ENCODE peak calls at places on chromosomes 11 and 22, in four cellular contexts. A, F, W and I are unnamed samples.

GRCh38 chr11:59758638-59759037 is 3.5 kb downstream of the STX3 start:
- ATAC-seq in A (no peak), F (no peak), W (no peak), I (no peak)

GRCh38 chr22:45091254-45091854 is 72.4 kb upstream of the NUP50 start:
- ATAC-seq in F (no peak), A (no peak), W (no peak), I (no peak)

GRCh38 chr22:27207907-27208306 is 550.5 kb downstream of the MIAT start:
- ATAC-seq in W (no peak), F (no peak), A (peak), I (peak)

GRCh38 chr11:60477035-60477445 is 15.5 kb upstream of the MS4A12 start:
- ATAC-seq in W (no peak), F (no peak), A (no peak), I (no peak)

GRCh38 chr11:131537729-131538128 is 167.3 kb downstream of the NTM start:
- ATAC-seq in A (no peak), W (no peak), F (no peak), I (no peak)

GRCh38 chr22:21047035-21047661 is 1.4 kb downstream of the LRRC74B start:
- ATAC-seq in A (no peak), W (no peak), F (no peak), I (no peak)

GRCh38 chr11:17655682-17656081 is 63.7 kb upstream of the MYOD1 start:
- ATAC-seq in A (no peak), F (no peak), W (no peak), I (no peak)

GRCh38 chr22:24536089-24536488 is 18.8 kb downstream of the GUCD1 start:
- ATAC-seq in A (no peak), W (peak), F (peak), I (no peak)

GRCh38 chr11:405976-406795 is 8.6 kb downstream of the SIGIRR start:
- ATAC-seq in F (peak), A (no peak), W (no peak), I (no peak)

GRCh38 chr11:57103899-57104605 is 77.7 kb upstream of the LRRC55 start:
- ATAC-seq in F (no peak), A (no peak), W (no peak), I (no peak)

GRCh38 chr11:125404136-125404810 is 91.8 kb downstream of the FEZ1 start:
- ATAC-seq in F (no peak), W (peak), A (no peak), I (no peak)

GRCh38 chr11:18729426-18729825 is 3.4 kb upstream of the IGSF22 start:
- ATAC-seq in W (no peak), A (no peak), F (no peak), I (no peak)

GRCh38 chr11:104916442-104916841 is 18.2 kb upstream of the CASP12 start:
- ATAC-seq in W (no peak), F (no peak), A (no peak), I (no peak)

GRCh38 chr22:24977370-24978230 is 25.1 kb downstream of the KIAA1671 start:
- ATAC-seq in A (peak), F (peak), W (no peak), I (peak)

GRCh38 chr11:3796796-3797328 is 492 bp downstream of the NUP98 start:
- ATAC-seq in A (peak), F (peak), W (peak), I (peak)

GRCh38 chr11:92449222-92449621 is 224.6 kb downstream of the FAT3 start:
- ATAC-seq in F (no peak), A (no peak), W (no peak), I (no peak)

GRCh38 chr11:35304393-35304790 is 115.0 kb downstream of the SLC1A2 start:
- ATAC-seq in F (peak), A (no peak), W (peak), I (no peak)

GRCh38 chr11:72239849-72240460 is 4.0 kb downstream of the PHOX2A start:
- ATAC-seq in W (peak), F (peak), A (peak), I (peak)

GRCh38 chr11:121514401-121514981 is 61.7 kb upstream of the SORL1-AS1 start:
- ATAC-seq in A (peak), W (no peak), F (no peak), I (no peak)

GRCh38 chr11:64247729-64248531 is 1.2 kb upstream of the PPP1R14B start:
- ATAC-seq in W (no peak), A (no peak), F (no peak), I (no peak)

GRCh38 chr11:92329644-92330043 is 105.0 kb downstream of the FAT3 start:
- ATAC-seq in F (no peak), W (no peak), A (peak), I (no peak)

GRCh38 chr11:17024924-17025323 is 10.7 kb upstream of the PLEKHA7 start:
- ATAC-seq in F (no peak), A (no peak), W (no peak), I (no peak)

GRCh38 chr11:61904539-61905048 is 12.8 kb downstream of the RAB3IL1 start:
- ATAC-seq in F (peak), W (peak), A (peak), I (no peak)

GRCh38 chr22:39778055-39778454 is 115.5 kb downstream of the ENTHD1 start:
- ATAC-seq in W (no peak), A (no peak), F (no peak), I (no peak)

GRCh38 chr11:15153231-15153630 is 38.5 kb downstream of the INSC start:
- ATAC-seq in F (no peak), A (no peak), W (no peak), I (no peak)

GRCh38 chr11:13135385-13136271 is 126.5 kb downstream of the RASSF10 start:
- ATAC-seq in W (no peak), A (no peak), F (no peak), I (no peak)

GRCh38 chr22:41596776-41597634 is 7.4 kb upstream of the PMM1 start:
- ATAC-seq in F (peak), A (peak), W (peak), I (peak)

GRCh38 chr11:130088909-130089668 is 19.4 kb downstream of the APLP2 start:
- ATAC-seq in A (peak), F (no peak), W (no peak), I (no peak)

GRCh38 chr11:6219359-6219758 is 14.0 kb downstream of the C11orf42 start:
- ATAC-seq in W (no peak), A (peak), F (no peak), I (peak)

GRCh38 chr11:107183963-107184362 is 165.7 kb upstream of the GUCY1A2 start:
- ATAC-seq in W (no peak), F (no peak), A (no peak), I (no peak)

GRCh38 chr11:128686045-128686741 is 7.7 kb upstream of the FLI1 start:
- ATAC-seq in F (no peak), A (no peak), W (no peak), I (no peak)

DNA sequence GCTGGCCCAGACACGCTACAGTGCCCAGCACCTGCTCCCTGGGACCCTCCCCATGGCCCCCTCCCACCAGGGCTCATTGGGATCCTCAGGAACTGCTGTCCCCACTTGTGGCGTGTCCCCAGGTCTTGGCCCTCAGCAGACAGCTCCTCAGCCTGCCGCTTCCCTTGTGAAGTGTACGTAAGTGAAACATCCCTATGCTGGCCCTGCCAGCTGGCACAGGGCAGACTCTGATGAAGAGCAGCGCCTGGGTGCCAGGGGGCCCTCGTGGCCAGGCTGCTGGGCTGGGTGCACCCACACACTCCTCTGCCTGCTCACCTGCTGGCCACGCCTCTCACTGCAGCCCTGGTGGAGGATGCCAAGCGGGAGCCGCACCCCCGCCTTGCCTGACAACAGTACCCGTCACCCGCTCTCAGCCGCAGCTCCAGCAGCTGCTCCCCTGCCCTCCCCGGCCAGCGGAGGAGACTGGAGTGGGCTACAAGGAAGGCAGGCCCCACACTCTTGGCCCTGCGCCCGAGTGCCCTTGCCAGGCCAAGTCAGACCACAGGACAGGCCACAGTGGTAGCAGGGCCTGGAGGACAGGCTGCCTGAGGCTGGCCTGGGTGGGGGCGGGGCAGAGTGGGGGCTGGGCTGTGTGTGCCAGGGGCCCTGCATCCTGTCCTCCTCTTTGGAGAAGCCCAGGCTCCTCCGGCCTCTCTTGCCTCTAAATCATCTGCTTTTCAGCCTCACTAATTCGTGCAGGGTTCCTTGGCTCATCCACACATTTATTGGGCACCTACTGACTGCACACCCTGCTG is 39.5 kb downstream of the IGF2 start:
- ATAC-seq in F (peak), A (peak), W (peak), I (no peak)
- TF ChIP-seq CTCF in F (no peak), A (peak), W (no peak), I (no peak)

GRCh38 chr11:70210516-70210915 is 7.4 kb downstream of the FADD start:
- ATAC-seq in A (no peak), F (no peak), W (no peak), I (no peak)

GRCh38 chr11:70207531-70208131 is 4.5 kb downstream of the FADD start:
- ATAC-seq in A (no peak), W (no peak), F (no peak), I (no peak)

GRCh38 chr11:70210051-70210501 is 7.0 kb downstream of the FADD start:
- ATAC-seq in F (no peak), A (no peak), W (no peak), I (peak)

GRCh38 chr11:70206977-70207376 is 3.9 kb downstream of the FADD start:
- ATAC-seq in F (no peak), W (no peak), A (no peak), I (no peak)

GRCh38 chr11:70209391-70209912 is 6.4 kb downstream of the FADD start:
- ATAC-seq in W (no peak), A (no peak), F (no peak), I (no peak)
- TF ChIP-seq CTCF in W (no peak), A (no peak), F (no peak), I (no peak)

GRCh38 chr11:8032122-8032521 is 45.0 kb downstream of the EIF3F start:
- ATAC-seq in F (no peak), W (no peak), A (no peak), I (no peak)

GRCh38 chr11:8031248-8032115 is 44.3 kb downstream of the EIF3F start:
- ATAC-seq in A (no peak), F (no peak), W (no peak), I (no peak)

GRCh38 chr11:8032576-8033311 is 45.6 kb downstream of the EIF3F start:
- ATAC-seq in W (no peak), A (peak), F (no peak), I (no peak)

GRCh38 chr11:8028766-8029165 is 41.6 kb downstream of the EIF3F start:
- ATAC-seq in F (no peak), A (no peak), W (no peak), I (no peak)

DNA sequence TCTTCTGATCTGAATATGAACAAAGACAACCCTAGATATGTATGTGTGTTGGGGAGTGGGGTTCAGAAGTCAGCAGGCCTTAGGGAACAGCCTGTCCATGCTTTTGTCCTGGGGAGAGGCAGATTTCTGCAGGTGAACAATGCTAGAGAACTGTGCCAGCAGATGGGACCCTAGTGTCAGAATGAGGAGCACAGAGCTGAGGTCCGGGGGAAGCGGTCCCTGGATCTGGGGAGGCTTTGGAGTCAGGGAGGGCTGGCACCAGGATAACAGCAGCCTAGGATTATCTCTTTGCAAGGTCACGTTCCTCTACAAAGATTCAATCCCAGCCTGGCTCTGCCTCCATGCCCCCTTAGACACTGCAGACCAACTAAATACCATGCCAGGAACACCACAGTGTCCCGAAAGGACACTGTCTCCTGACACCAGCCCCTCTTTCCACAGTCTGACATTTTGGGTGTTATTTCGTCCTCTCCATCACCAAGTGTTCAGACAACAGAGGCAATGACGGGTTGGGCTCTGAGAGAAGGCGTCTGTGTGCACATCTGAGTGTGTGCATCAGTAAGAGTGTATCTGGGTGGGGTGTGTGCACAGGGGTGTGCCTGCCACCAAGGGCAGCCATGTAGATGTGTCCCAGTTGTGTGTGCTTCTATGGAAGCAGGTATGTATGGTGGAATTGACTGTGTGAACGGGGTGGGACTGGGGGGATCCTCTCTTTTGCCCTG is 43.5 kb downstream of the EIF3F start:
- ATAC-seq in A (no peak), W (no peak), F (no peak), I (no peak)
- TF ChIP-seq CTCF in A (no peak), W (no peak), F (no peak), I (no peak)

DNA sequence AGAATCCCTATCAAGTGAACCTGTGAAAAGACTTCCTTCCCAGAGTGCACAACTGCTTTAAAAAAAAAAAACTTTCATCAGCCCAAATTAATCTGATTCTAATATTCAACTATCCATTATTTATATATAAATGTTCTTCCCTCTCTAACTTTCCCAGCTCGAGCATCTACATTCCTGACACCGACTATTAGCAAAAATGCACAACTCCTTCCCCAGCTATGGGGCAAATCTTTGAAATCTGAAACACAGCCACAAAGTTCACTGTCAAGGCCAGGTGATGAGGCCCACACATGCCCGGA is 2.3 kb downstream of the PHF21A start:
- ATAC-seq in W (no peak), F (no peak), A (no peak), I (no peak)
- TF ChIP-seq CTCF in W (no peak), F (no peak), A (no peak), I (no peak)

GRCh38 chr22:29208502-29208862 is 2.8 kb downstream of the EMID1 start:
- ATAC-seq in F (no peak), A (no peak), W (no peak), I (no peak)

GRCh38 chr22:29207562-29208501 is 2.1 kb downstream of the EMID1 start:
- ATAC-seq in W (no peak), F (no peak), A (no peak), I (no peak)

GRCh38 chr22:29209624-29209929 is 3.9 kb downstream of the EMID1 start:
- ATAC-seq in F (no peak), A (peak), W (no peak), I (no peak)

GRCh38 chr22:29207231-29207550 is 1.5 kb downstream of the EMID1 start:
- ATAC-seq in W (no peak), A (no peak), F (no peak), I (no peak)

DNA sequence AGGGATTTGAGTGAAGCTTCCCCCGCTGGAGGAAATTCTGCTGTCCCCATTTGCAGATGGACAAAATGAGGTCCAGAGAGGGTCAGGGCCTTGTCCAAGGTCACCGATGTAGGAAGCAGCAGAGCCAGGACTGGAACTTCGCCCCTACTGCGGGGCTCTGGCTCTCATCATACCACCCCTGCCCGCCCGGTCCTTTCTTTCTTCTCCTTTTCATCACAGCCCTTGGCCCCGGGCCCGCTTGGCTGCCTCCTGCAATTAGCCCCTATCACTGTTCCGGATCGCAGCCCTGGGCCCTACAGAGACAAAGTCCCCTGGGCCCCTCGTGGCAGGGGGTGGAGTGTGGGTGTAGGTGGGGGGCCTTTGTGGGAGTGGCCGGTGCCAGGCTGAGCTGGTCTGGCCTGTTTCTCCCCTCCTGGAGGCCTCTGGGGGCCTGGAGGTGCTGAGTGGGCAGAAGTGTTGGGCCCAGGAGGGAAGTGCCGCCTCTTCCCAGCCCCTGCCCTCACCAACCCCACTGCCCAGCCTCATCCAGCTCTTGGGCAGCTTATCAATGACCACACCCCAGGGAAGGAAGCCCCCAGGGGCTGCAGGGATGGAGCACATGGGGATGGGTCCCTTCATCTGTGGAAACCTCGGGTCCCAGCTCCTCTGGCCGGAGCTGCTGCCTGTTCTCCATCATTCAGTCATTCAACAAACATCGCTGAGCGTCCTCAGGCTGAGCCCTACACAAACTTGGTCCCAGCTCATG is 3.4 kb downstream of the EMID1 start:
- ATAC-seq in A (no peak), F (no peak), W (no peak), I (no peak)
- TF ChIP-seq CTCF in A (no peak), F (no peak), W (no peak), I (no peak)

GRCh38 chr22:47168441-47168840 is 406.0 kb downstream of the TBC1D22A start:
- ATAC-seq in W (no peak), A (no peak), F (no peak), I (no peak)

GRCh38 chr22:47167056-47167455 is 404.6 kb downstream of the TBC1D22A start:
- ATAC-seq in W (no peak), A (no peak), F (no peak), I (no peak)

GRCh38 chr22:47171441-47172221 is 409.2 kb downstream of the TBC1D22A start:
- ATAC-seq in F (no peak), A (no peak), W (no peak), I (no peak)

GRCh38 chr22:47169801-47170140 is 407.3 kb downstream of the TBC1D22A start:
- ATAC-seq in W (no peak), A (no peak), F (no peak), I (no peak)

GRCh38 chr22:47168900-47169800 is 406.7 kb downstream of the TBC1D22A start:
- ATAC-seq in A (no peak), F (no peak), W (no peak), I (no peak)
- TF ChIP-seq CTCF in A (peak), F (no peak), W (no peak), I (no peak)

GRCh38 chr11:46366260-46366659 is 15.2 kb upstream of the MDK start:
- ATAC-seq in F (no peak), W (no peak), A (no peak), I (no peak)

GRCh38 chr11:46367244-46367915 is 14.1 kb upstream of the MDK start:
- ATAC-seq in F (peak), W (peak), A (peak), I (peak)

GRCh38 chr11:46366661-46367161 is 14.8 kb upstream of the MDK start:
- ATAC-seq in A (no peak), F (no peak), W (no peak), I (no peak)

GRCh38 chr11:46369458-46370152 is 11.9 kb upstream of the MDK start:
- ATAC-seq in F (peak), A (peak), W (peak), I (peak)

GRCh38 chr11:46367916-46368267 is 13.6 kb upstream of the MDK start:
- ATAC-seq in F (no peak), A (no peak), W (no peak), I (no peak)
- TF ChIP-seq CTCF in F (peak), A (no peak), W (no peak), I (no peak)

GRCh38 chr11:117923773-117924172 is 5.4 kb downstream of the TMPRSS13 start:
- ATAC-seq in W (no peak), A (no peak), F (no peak), I (no peak)
- TF ChIP-seq CTCF in W (no peak), A (peak), F (no peak), I (no peak)

GRCh38 chr11:26764825-26765224 is 43.0 kb upstream of the SLC5A12 start:
- ATAC-seq in A (no peak), W (no peak), F (no peak), I (no peak)

GRCh38 chr11:26766996-26767395 is 45.1 kb upstream of the SLC5A12 start:
- ATAC-seq in F (no peak), W (no peak), A (no peak), I (no peak)

GRCh38 chr11:26762089-26762488 is 40.2 kb upstream of the SLC5A12 start:
- ATAC-seq in A (no peak), W (no peak), F (no peak), I (no peak)

GRCh38 chr11:26765323-26765722 is 43.5 kb upstream of the SLC5A12 start:
- ATAC-seq in A (no peak), F (no peak), W (no peak), I (no peak)

GRCh38 chr11:26764315-26764714 is 42.5 kb upstream of the SLC5A12 start:
- ATAC-seq in W (no peak), F (no peak), A (no peak), I (no peak)
- TF ChIP-seq CTCF in W (no peak), F (no peak), A (no peak), I (no peak)